ENCODE peak calls at places on chromosomes 7 and 10, in five cellular contexts. K is heart left ventricle, X is K562, M is upper lobe of right lung, C is lower lobe of right lung. J is an unnamed sample.
A peak's percentile ranks its signal among the peaks of the same experiment; 100 is the strongest.

GRCh38 chr10:24234784-24235183 is 25.8 kb downstream of the KIAA1217 start:
- DNase-seq in K (no peak), X (no peak), M (no peak), C (no peak), J (no peak)

GRCh38 chr7:44387427-44387826 is 62.0 kb upstream of the CAMK2B start:
- DNase-seq in K (no peak), X (no peak), M (no peak), C (no peak), J (no peak)

GRCh38 chr10:7035111-7035761 is 375.6 kb downstream of the SFMBT2 start:
- DNase-seq in K (no peak), X (no peak), M (no peak), C (no peak), J (no peak)

GRCh38 chr10:106224676-106225075 is 939.8 kb downstream of the SORCS1 start:
- DNase-seq in K (no peak), X (no peak), M (no peak), C (no peak), J (no peak)

GRCh38 chr7:36506820-36507219 is 117.2 kb downstream of the ANLN start:
- DNase-seq in K (no peak), X (no peak), M (no peak), C (no peak), J (no peak)

GRCh38 chr7:42931447-42931833 is 534 bp downstream of the PSMA2 start:
- DNase-seq in K (no peak), X (no peak), M (no peak), C (no peak), J (no peak)

GRCh38 chr10:43700306-43700705 is 51.6 kb upstream of the ZNF32 start:
- DNase-seq in K (no peak), X (no peak), M (peak; percentile 31), C (no peak), J (no peak)

GRCh38 chr7:34057956-34058355 is 152.6 kb downstream of the BMPER start:
- DNase-seq in K (no peak), X (no peak), M (no peak), C (no peak), J (no peak)

GRCh38 chr10:102658802-102659201 is 14.5 kb downstream of the TRIM8 start:
- DNase-seq in K (no peak), X (no peak), M (no peak), C (peak; percentile 24), J (no peak)

GRCh38 chr7:45872116-45873034 is 507 bp downstream of the CCDC201 start:
- DNase-seq in K (no peak), X (peak; percentile 32), M (no peak), C (no peak), J (peak; percentile 24)

GRCh38 chr7:55413442-55413841 is 48.3 kb downstream of the LANCL2 start:
- DNase-seq in K (no peak), X (no peak), M (no peak), C (no peak), J (no peak)

GRCh38 chr10:106086391-106086790 is 1078.1 kb downstream of the SORCS1 start:
- DNase-seq in K (no peak), X (no peak), M (no peak), C (no peak), J (no peak)

DNA sequence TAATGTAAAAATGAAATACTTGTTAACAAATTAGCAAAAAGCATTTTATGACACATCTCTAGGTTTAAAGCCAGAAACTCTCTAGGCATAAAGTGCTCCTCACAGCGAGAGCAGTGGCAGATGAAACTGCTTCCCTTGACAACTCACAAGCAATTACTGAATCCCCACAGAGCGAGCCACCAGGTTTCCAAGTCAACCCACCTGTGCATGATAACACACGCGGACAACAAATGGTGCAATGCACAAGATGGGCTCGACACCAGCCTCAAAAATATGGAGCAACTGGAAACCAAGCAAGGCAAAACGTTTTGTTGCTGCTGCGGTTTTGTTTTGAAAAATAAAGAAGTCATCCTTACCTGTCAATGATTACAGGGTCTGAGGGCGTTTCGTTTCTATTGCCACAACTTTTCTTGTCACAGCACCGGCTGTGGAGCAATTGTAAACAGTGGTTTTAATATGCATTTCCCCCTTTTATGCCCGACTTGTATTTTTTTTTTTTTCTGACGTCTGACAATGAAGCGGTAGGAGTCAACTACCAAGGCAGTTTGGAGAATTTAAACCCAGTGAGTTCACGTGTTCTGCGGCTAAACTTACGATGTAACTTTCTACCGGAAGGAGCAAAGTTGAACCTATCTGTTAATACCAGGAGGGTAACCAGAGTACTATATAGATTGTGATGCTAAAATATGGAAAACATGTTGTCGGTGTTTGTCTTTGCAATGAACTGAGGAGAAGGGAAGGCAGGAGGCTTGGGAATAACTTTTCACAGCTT is 7.0 kb downstream of the EBF3 start:
- DNase-seq in K (no peak), X (no peak), M (no peak), C (no peak), J (no peak)
- H3K27me3 ChIP-seq in K (peaks cover 3% of the 10 kb centered on the region), X (no peaks in the 10 kb centered on the region), M (peaks cover 97% of the 10 kb centered on the region), C (peaks cover 90% of the 10 kb centered on the region), J (no peaks in the 10 kb centered on the region)

GRCh38 chr7:29480934-29481625 is 82.6 kb upstream of the PRR15 start:
- DNase-seq in K (no peak), X (no peak), M (no peak), C (no peak), J (no peak)
- H3K4me1 ChIP-seq in K (peaks cover 13% of the 10 kb centered on the region), X (no peaks in the 10 kb centered on the region), M (peaks cover 10% of the 10 kb centered on the region), C (peaks cover 13% of the 10 kb centered on the region), J (no peaks in the 10 kb centered on the region)

DNA sequence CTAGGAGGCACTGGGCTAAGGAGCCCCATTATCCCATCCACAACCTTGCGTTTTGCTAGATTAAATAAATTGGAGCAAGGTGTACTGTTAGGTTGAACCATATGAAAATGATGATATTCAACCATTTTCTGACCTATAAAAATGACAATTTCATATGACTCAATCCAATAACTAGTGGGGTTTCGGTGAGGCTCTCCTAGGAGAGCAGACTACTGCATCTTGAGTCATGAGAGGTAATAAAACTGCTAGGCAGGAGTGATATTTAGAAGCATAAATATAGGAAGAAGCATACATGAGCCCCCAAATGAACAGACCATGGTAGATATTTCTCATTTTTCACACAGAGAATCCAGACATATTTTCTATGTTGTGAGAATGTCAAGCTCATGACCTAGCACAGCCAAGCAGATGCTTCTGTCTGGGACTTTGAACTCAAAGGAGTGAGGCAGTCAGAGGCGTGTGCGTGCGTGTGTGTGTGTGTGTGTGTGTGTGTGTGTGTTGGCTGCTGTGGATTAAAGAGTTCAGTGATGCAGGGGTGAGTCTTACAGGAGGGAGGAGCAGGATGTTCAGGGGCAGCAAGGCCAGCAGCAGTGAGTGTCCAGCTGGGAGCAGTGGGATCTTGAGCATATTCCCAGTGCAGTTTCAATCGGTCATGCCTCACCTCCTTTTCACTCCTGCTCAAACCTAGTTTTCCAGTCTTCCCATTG is 17.8 kb upstream of the WDR11 start:
- DNase-seq in K (no peak), X (no peak), M (no peak), C (no peak), J (no peak)
- H3K27me3 ChIP-seq in K (no peaks in the 10 kb centered on the region), X (peaks cover 2% of the 10 kb centered on the region), M (no peaks in the 10 kb centered on the region), C (no peaks in the 10 kb centered on the region), J (no peaks in the 10 kb centered on the region)

DNA sequence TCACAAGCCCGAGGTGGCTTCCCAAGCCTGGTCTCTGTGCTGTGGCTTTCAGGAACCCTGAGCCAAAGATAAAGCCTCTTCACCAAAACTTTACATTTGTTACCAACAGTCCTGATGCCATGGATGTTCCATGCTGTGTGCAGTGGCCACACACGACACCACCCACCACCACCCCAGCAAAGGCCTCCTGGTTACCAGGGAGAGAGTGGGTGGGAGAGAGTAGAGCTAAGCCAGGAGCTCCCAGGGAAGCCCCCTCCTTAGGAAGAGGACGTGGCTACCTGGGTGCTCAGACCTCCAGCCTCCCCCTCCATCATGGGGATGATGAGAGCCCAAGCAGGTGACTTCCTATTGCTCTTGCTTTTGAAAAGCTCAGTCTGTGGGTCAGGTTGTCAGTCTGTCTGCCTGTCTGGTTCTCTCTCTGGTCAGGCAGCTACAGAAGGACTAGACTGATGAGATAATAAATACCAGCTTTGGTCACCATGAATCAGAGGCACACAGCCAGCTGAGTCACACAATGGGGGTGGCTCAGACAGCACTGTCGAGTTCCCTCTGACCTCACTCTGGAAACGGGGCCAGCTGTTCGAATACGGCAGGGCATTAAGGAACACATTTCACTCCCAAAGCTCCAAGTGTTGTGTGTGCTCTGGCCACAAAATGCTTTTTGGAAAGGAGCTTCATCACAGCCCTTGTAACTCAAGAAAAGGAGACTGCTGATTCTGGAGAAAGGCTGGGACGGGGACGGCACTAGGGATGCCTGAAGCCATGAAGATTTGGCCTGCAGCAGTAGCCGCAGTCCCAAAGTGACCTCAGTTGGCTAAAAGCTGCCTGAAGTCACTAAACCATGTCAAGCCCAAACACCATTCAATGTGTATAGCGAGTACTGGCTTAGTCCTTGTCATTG is 166.0 kb downstream of the FANK1 start:
- DNase-seq in K (peak; percentile 78), X (peak; percentile 11), M (peak; percentile 78), C (peak; percentile 66), J (peak; percentile 60)
- H3K4me1 ChIP-seq in K (no peaks in the 10 kb centered on the region), X (no peaks in the 10 kb centered on the region), M (peaks cover 3% of the 10 kb centered on the region), C (peaks cover 15% of the 10 kb centered on the region), J (peaks cover 26% of the 10 kb centered on the region)

GRCh38 chr7:158075633-158076001 is 512.0 kb downstream of the PTPRN2 start:
- DNase-seq in K (no peak), X (no peak), M (peak; percentile 48), C (no peak), J (no peak)

GRCh38 chr7:158076215-158076614 is 511.4 kb downstream of the PTPRN2 start:
- DNase-seq in K (no peak), X (no peak), M (peak; percentile 59), C (no peak), J (no peak)

GRCh38 chr7:158076656-158077055 is 511.0 kb downstream of the PTPRN2 start:
- DNase-seq in K (no peak), X (no peak), M (peak; percentile 51), C (no peak), J (no peak)

GRCh38 chr7:158073845-158074840 is 513.5 kb downstream of the PTPRN2 start:
- DNase-seq in K (no peak), X (no peak), M (peak; percentile 57), C (no peak), J (no peak)

GRCh38 chr7:158074896-158075632 is 512.6 kb downstream of the PTPRN2 start:
- DNase-seq in K (no peak), X (no peak), M (peak; percentile 55), C (no peak), J (no peak)
- H3K27me3 ChIP-seq in K (no peaks in the 10 kb centered on the region), X (peaks cover 32% of the 10 kb centered on the region), M (no peaks in the 10 kb centered on the region), C (no peaks in the 10 kb centered on the region), J (no peaks in the 10 kb centered on the region)

GRCh38 chr10:46019170-46019528 is 11.3 kb downstream of the NCOA4 start:
- DNase-seq in K (no peak), X (no peak), M (no peak), C (no peak), J (no peak)
- H3K4me1 ChIP-seq in K (peaks cover 59% of the 10 kb centered on the region), X (peaks cover 32% of the 10 kb centered on the region), M (peaks cover 57% of the 10 kb centered on the region), C (peaks cover 72% of the 10 kb centered on the region), J (no peaks in the 10 kb centered on the region)

DNA sequence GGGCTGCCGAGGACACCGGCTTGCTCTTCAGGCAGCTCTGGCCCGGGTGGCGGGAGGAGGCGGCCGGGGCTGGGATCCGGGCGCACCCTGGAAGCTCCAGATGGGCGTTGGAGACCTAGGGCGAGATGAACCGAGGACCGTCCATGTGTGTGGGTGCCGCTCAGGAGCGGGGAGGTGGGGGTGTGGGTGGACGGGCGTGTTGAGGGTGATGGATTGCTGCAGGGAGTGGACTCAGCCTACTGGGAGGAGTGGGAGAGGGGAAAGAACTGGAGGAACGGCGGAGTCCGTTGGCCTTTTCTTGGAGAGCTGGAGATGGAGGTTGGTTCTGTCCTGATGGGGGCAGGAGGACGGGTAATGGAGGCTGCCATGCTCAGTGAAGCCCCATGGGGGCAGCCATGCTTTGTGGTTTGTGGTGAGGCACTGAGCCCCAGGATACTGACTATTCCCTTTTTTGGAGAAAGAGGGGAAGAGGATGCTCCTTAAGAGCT is 27.1 kb downstream of the HIF1AN start:
- DNase-seq in K (no peak), X (peak; percentile 61), M (no peak), C (no peak), J (peak; percentile 73)
- H3K27me3 ChIP-seq in K (peaks cover 9% of the 10 kb centered on the region), X (no peaks in the 10 kb centered on the region), M (peaks cover 52% of the 10 kb centered on the region), C (peaks cover 57% of the 10 kb centered on the region), J (peaks cover 6% of the 10 kb centered on the region)

GRCh38 chr7:64878684-64879083 is 24.4 kb upstream of the ZNF273 start:
- DNase-seq in K (no peak), X (peak; percentile 5), M (no peak), C (no peak), J (no peak)
- H3K4me1 ChIP-seq in K (no peaks in the 10 kb centered on the region), X (peaks cover 10% of the 10 kb centered on the region), M (no peaks in the 10 kb centered on the region), C (peaks cover 13% of the 10 kb centered on the region), J (no peaks in the 10 kb centered on the region)